ENCODE peak calls at places on chromosomes 7 and 10, in nine cellular contexts. Z is activated gamma-delta T cell treated with Interleukin-2 at 50 U/mL for 16 hours; A is AG10803; G is NT2/D1; H is stimulated activated CD4-positive, alpha-beta T cell treated with anti-CD3 and anti-CD28 coated beads, Interleukin-15, amount 100 ng/mL, for 48 hours; F is stimulated activated naive B cell treated with anti-CD40 and anti-IgM and Interleukin-4, amounts not matched to agents 10 μg/mL and 1 μg/mL and 100 μg/mL, for 72 hours; T is NCI-H774; V is AG20443; Q is dorsolateral prefrontal cortex. S is an unnamed sample.

GRCh38 chr10:31124852-31125251 is 93.2 kb upstream of the ZNF438 start:
- DNase-seq in Z (no peak), A (no peak), G (no peak), H (no peak), F (no peak), T (no peak), V (no peak), Q (no peak), S (no peak)

GRCh38 chr10:94173594-94173993 is 179.9 kb downstream of the PLCE1 start:
- DNase-seq in Z (no peak), A (no peak), G (no peak), H (no peak), F (no peak), T (no peak), V (no peak), Q (no peak), S (no peak)

GRCh38 chr7:55249332-55249731 is 115.8 kb upstream of the LANCL2 start:
- DNase-seq in Z (no peak), A (no peak), G (no peak), H (no peak), F (no peak), T (no peak), V (no peak), Q (no peak), S (no peak)

GRCh38 chr10:76297787-76298281 is 866.4 kb downstream of the LRMDA start:
- DNase-seq in Z (no peak), A (no peak), G (no peak), H (no peak), F (no peak), T (peak), V (no peak), Q (no peak), S (no peak)

GRCh38 chr10:79052311-79053080 is 16.3 kb upstream of the ZMIZ1 start:
- DNase-seq in Z (no peak), A (no peak), G (no peak), H (no peak), F (no peak), T (no peak), V (no peak), Q (no peak), S (no peak)

GRCh38 chr10:112783653-112784426 is 166.2 kb upstream of the TCF7L2 start:
- DNase-seq in Z (no peak), A (peak), G (no peak), H (no peak), F (no peak), T (no peak), V (no peak), Q (no peak), S (no peak)

GRCh38 chr7:7785349-7785973 is 67.1 kb upstream of the RPA3 start:
- DNase-seq in Z (no peak), A (no peak), G (no peak), H (no peak), F (no peak), T (no peak), V (no peak), Q (no peak), S (no peak)

GRCh38 chr7:106119719-106120118 is 7.6 kb upstream of the SYPL1 start:
- DNase-seq in Z (no peak), A (no peak), G (no peak), H (no peak), F (no peak), T (no peak), V (no peak), Q (no peak), S (no peak)

GRCh38 chr10:97327348-97328294 is 6.9 kb downstream of the FRAT2 start:
- DNase-seq in Z (no peak), A (no peak), G (no peak), H (no peak), F (no peak), T (peak), V (no peak), Q (no peak), S (no peak)

GRCh38 chr10:3568983-3569382 is 216.0 kb downstream of the KLF6 start:
- DNase-seq in Z (no peak), A (no peak), G (no peak), H (no peak), F (no peak), T (peak), V (no peak), Q (no peak), S (no peak)

GRCh38 chr10:84077728-84078127 is 61.6 kb upstream of the GHITM start:
- DNase-seq in Z (no peak), A (no peak), G (no peak), H (no peak), F (no peak), T (no peak), V (no peak), Q (no peak), S (no peak)

GRCh38 chr7:49644402-49645166 is 128.9 kb upstream of the VWC2 start:
- DNase-seq in Z (no peak), A (no peak), G (no peak), H (no peak), F (no peak), T (no peak), V (no peak), Q (no peak), S (no peak)

GRCh38 chr10:112435013-112435619 is 11.6 kb downstream of the ZDHHC6 start:
- DNase-seq in Z (no peak), A (peak), G (no peak), H (no peak), F (no peak), T (no peak), V (peak), Q (no peak), S (no peak)

GRCh38 chr10:93198401-93199175 is 124.9 kb downstream of the CYP26A1 start:
- DNase-seq in Z (no peak), A (peak), G (no peak), H (no peak), F (no peak), T (no peak), V (peak), Q (no peak), S (no peak)

GRCh38 chr7:148858489-148858888 is 25.6 kb downstream of the EZH2 start:
- DNase-seq in Z (no peak), A (no peak), G (no peak), H (no peak), F (no peak), T (no peak), V (no peak), Q (no peak), S (no peak)

GRCh38 chr7:51123322-51124021 is 193.1 kb downstream of the COBL start:
- DNase-seq in Z (peak), A (peak), G (no peak), H (peak), F (no peak), T (no peak), V (peak), Q (peak), S (peak)

GRCh38 chr7:44638611-44639557 is 32.5 kb downstream of the OGDH start:
- DNase-seq in Z (peak), A (peak), G (no peak), H (peak), F (peak), T (no peak), V (peak), Q (no peak), S (no peak)

GRCh38 chr7:54961391-54961790 is 57.4 kb upstream of the EGFR start:
- DNase-seq in Z (no peak), A (no peak), G (no peak), H (no peak), F (no peak), T (no peak), V (no peak), Q (no peak), S (no peak)

GRCh38 chr10:78891741-78892140 is 177.0 kb upstream of the ZMIZ1 start:
- DNase-seq in Z (no peak), A (no peak), G (no peak), H (no peak), F (no peak), T (no peak), V (no peak), Q (no peak), S (no peak)

GRCh38 chr10:89032141-89032814 is 41.7 kb downstream of the FAS start:
- DNase-seq in Z (no peak), A (peak), G (peak), H (peak), F (peak), T (no peak), V (peak), Q (no peak), S (no peak)

GRCh38 chr7:30596721-30597120 is 2.0 kb downstream of the GARS1 start:
- DNase-seq in Z (no peak), A (peak), G (no peak), H (no peak), F (no peak), T (no peak), V (no peak), Q (no peak), S (no peak)

GRCh38 chr10:130929422-130930325 is 381.8 kb downstream of the TCERG1L start:
- DNase-seq in Z (no peak), A (no peak), G (no peak), H (no peak), F (no peak), T (peak), V (no peak), Q (no peak), S (no peak)

GRCh38 chr7:36085096-36085495 is 68.0 kb upstream of the EEPD1 start:
- DNase-seq in Z (no peak), A (no peak), G (no peak), H (no peak), F (no peak), T (no peak), V (no peak), Q (no peak), S (no peak)

GRCh38 chr10:77784856-77785255 is 141.7 kb downstream of the DLG5 start:
- DNase-seq in Z (no peak), A (peak), G (no peak), H (no peak), F (no peak), T (no peak), V (peak), Q (no peak), S (peak)

GRCh38 chr10:131810036-131810804 is 90.6 kb upstream of the PPP2R2D start:
- DNase-seq in Z (no peak), A (no peak), G (no peak), H (no peak), F (no peak), T (no peak), V (no peak), Q (peak), S (no peak)

GRCh38 chr10:86688398-86688921 is 20.1 kb downstream of the LDB3 start:
- DNase-seq in Z (peak), A (peak), G (peak), H (peak), F (peak), T (no peak), V (peak), Q (no peak), S (peak)

GRCh38 chr7:716212-716611 is 10.3 kb upstream of the DNAAF5 start:
- DNase-seq in Z (no peak), A (no peak), G (no peak), H (no peak), F (no peak), T (no peak), V (no peak), Q (no peak), S (no peak)

GRCh38 chr7:74410772-74411171 is 42.9 kb upstream of the GTF2IRD1 start:
- DNase-seq in Z (no peak), A (no peak), G (no peak), H (no peak), F (no peak), T (no peak), V (no peak), Q (no peak), S (no peak)

S was measured in GM04503.